ENCODE peak calls at places on chromosomes 6 and 20, in eight cellular contexts. D is right lobe of liver, I is thyroid gland, K is HCT116, U is ovary, A is sigmoid colon, M is esophagus squamous epithelium, B is breast epithelium. Q is an unnamed sample.

GRCh38 chr6:78611886-78612480 is 255.4 kb upstream of the IRAK1BP1 start:
- DNase-seq in D (no peak), I (no peak), K (no peak), U (no peak), A (no peak), M (no peak), B (no peak), Q (peak; percentile 9)

GRCh38 chr6:26183581-26184408 is 96.6 kb downstream of the HFE start:
- DNase-seq in D (peak; percentile 53), I (peak; percentile 68), K (no peak), U (peak; percentile 75), A (peak; percentile 88), M (no peak), B (peak; percentile 54), Q (peak; percentile 94)

GRCh38 chr6:115441671-115442070 is 619.0 kb downstream of the FRK start:
- DNase-seq in D (no peak), I (no peak), K (no peak), U (no peak), A (no peak), M (no peak), B (no peak), Q (no peak)

GRCh38 chr20:45279992-45280391 is 25.6 kb upstream of the SLPI start:
- DNase-seq in D (no peak), I (no peak), K (no peak), U (no peak), A (no peak), M (no peak), B (no peak), Q (no peak)

GRCh38 chr6:54801669-54802068 is 44.9 kb upstream of the FAM83B start:
- DNase-seq in D (no peak), I (no peak), K (peak; percentile 83), U (no peak), A (no peak), M (no peak), B (no peak), Q (peak; percentile 1)

GRCh38 chr6:150684715-150685459 is 85.2 kb downstream of the PLEKHG1 start:
- DNase-seq in D (no peak), I (peak; percentile 59), K (no peak), U (no peak), A (no peak), M (no peak), B (no peak), Q (no peak)

GRCh38 chr6:81166770-81167169 is 585.7 kb downstream of the TENT5A start:
- DNase-seq in D (no peak), I (no peak), K (no peak), U (peak; percentile 20), A (no peak), M (no peak), B (no peak), Q (no peak)

GRCh38 chr20:34124469-34125249 is 12.6 kb upstream of the EIF2S2 start:
- DNase-seq in D (no peak), I (no peak), K (no peak), U (no peak), A (no peak), M (no peak), B (no peak), Q (no peak)

GRCh38 chr20:53028337-53029007 is 56.3 kb downstream of the TSHZ2 start:
- DNase-seq in D (no peak), I (no peak), K (no peak), U (no peak), A (no peak), M (no peak), B (no peak), Q (no peak)

GRCh38 chr20:41387433-41387832 is 20.8 kb upstream of the EMILIN3 start:
- DNase-seq in D (no peak), I (no peak), K (no peak), U (no peak), A (no peak), M (no peak), B (no peak), Q (no peak)

GRCh38 chr6:121876721-121877120 is 441.3 kb downstream of the GJA1 start:
- DNase-seq in D (no peak), I (no peak), K (no peak), U (no peak), A (no peak), M (no peak), B (no peak), Q (no peak)

GRCh38 chr20:20741067-20742045 is 28.9 kb upstream of the RALGAPA2 start:
- DNase-seq in D (no peak), I (peak; percentile 84), K (no peak), U (no peak), A (no peak), M (no peak), B (no peak), Q (no peak)

GRCh38 chr20:20744170-20744725 is 31.8 kb upstream of the RALGAPA2 start:
- DNase-seq in D (no peak), I (peak; percentile 17), K (no peak), U (no peak), A (no peak), M (no peak), B (no peak), Q (no peak)

GRCh38 chr20:20740595-20740994 is 28.2 kb upstream of the RALGAPA2 start:
- DNase-seq in D (no peak), I (no peak), K (no peak), U (no peak), A (no peak), M (no peak), B (no peak), Q (no peak)

DNA sequence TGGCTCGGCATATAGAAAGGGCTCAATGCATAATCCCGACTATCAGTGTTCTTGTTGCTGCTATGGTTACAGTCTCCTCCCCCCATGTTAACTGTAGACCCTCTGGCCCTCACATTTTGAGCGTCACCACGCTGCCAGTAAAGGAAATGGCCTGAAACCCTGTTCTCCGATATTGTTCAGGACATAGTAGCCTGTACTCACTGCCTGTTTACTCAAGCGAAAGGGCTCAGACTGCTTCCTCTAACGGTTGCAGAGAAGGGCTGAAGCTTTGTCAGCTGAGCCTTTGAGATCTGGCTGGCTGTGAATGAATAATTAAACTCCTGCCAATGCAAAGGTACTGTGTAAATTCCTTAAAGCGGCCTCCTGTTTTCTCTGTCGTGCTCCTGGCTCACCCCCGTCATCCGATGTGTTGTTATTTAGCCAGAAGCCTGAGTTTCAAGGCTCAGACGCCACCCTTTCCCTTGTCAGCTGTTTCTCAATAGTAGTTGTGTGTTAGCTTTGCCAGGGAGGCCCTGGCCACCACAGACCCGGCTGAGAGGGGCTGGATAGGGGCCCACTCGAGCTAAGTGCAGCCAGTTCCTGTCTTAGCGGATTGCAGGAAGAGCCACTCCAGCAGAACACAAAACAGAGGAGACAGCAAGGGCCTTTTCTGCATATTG is 31.2 kb upstream of the RALGAPA2 start:
- DNase-seq in D (peak; percentile 46), I (peak; percentile 89), K (no peak), U (peak; percentile 71), A (peak; percentile 89), M (no peak), B (peak; percentile 21), Q (peak; percentile 10)
- TF ChIP-seq POLR2A in D (no peak), I (no peak), K (no peak), U (no peak), A (no peak), M (no peak), B (no peak), Q (no peak)

DNA sequence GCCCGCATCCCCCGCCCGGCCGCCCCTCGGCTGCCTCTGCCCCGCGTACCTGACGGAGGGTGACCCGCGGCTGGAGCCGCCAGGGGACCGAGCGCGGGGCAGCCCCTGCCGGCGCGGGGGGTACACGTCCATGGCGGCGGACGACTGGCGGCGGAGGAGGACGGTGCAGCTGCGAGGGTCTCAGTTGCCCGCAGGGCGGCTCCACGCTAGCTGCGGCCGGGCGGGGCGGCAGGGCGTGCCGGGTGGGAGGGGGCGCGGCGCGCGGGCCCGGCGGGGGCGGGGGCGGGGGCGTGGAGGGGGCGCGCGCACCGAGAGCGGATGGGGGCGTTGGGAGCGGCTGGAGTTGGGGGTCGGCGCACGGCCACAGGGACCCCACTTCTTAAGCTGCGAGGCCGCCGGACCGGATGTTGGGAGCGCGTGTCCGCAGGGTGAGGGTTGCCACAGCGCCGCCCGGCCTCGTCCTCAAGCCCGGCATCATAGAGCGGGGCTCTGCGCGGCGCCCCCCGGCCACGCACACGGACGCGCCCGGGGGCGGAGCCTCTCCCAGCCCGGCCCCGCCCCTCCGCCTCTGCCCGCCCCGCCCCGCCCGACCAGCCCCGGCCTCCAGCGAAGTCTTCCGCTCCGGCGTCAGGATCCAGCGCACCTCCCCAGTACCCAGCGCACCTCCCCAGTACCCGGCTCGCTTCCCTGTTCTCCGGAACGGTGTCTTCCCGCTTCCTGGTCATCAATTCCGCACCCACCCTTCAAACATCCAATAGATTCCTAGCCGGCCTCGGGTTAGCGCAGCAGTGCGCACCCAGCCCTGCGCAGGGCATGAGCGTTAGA is at the start of gene DNAAF9:
- DNase-seq in D (peak; percentile 86), I (peak; percentile 75), K (peak; percentile 38), U (peak; percentile 68), A (peak; percentile 89), M (no peak), B (peak; percentile 65), Q (peak; percentile 65)
- TF ChIP-seq POLR2A in D (peak; percentile 65), I (peak; percentile 74), K (no peak), U (peak; percentile 41), A (no peak), M (peak; percentile 64), B (no peak), Q (no peak)

DNA sequence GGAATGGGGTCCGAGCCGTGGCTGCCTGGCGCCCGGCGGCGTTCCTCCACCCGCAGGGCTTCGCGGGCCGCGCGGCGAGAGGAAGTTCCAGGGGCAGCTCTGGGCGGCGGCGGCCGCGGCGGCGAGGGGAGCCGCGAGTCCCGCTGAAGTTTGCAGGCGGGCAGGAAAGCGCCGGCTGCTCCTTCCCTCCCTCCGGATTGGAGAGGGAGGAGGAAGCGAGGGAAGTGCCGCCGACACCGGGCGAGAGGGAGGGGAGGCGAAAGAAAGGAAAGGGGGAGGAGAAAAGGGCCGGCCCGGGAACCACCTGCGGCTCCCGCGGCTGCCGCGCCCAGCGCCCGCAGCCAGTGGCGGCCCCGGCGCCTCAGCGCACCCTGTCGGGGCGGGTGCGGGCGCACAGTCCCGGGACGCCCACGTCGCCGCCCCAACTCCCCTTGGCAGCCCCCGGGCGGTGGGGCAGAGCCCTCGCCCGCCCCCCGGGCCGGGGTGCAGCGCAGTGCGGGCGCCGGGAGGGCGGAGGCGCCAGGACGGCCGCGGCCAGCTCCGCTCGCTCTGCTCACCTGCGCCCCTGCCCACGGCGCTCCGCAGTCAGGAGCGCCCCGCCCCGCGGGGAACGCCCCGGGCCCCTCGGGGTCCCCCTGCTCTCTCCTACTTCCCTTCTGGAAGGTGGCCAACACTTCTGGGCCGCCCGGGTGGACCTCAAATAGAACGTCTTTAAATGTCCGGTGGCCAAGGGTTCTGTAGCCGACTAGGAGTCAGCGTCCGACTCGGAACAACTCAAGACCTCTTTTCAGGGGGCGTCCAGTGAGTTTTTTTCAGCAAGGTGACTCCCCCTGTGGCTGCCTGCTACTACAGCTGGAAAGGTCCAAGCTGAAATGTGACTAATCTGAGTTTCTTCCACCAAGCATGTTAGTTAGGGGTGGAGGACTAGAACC is 80.3 kb upstream of the CCDC28A start:
- DNase-seq in D (peak; percentile 87), I (peak; percentile 77), K (peak; percentile 48), U (peak; percentile 33), A (peak; percentile 78), M (no peak), B (peak; percentile 48), Q (peak; percentile 37)
- TF ChIP-seq POLR2A in D (peak; percentile 88), I (peak; percentile 66), K (peak; percentile 41), U (no peak), A (no peak), M (peak; percentile 83), B (no peak), Q (no peak)

DNA sequence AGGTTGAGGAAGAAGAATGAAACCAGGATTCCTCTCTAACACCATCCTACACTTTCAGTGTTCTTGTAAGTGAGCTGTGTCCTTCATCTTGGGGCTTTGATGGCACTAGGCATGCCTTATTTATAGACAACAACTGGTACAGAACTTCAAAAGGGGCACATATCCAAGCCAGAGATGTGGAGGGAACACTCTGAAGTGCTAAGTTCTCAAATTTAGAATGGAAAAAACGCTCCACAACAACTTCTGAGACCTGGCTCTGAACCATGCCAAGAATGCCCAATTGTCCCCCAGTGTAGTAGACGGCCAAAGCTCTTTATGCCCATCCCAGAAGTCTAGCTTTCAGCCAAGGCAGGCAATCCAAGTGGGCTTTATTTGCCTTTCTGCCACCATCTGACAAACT is 16.2 kb upstream of the PKHD1 start:
- DNase-seq in D (no peak), I (no peak), K (no peak), U (no peak), A (no peak), M (no peak), B (no peak), Q (no peak)
- TF ChIP-seq POLR2A in D (no peak), I (no peak), K (no peak), U (no peak), A (no peak), M (no peak), B (no peak), Q (no peak)

Q was measured in erythroblast.